ENCODE peak calls at places on chromosomes 12 and 14, in six cellular contexts. P is K562, O is SK-N-SH, S is H1, Z is HepG2, L is GM12878. Y is an unnamed sample.

GRCh38 chr12:51910168-51910567 is 2.9 kb downstream of the ACVRL1 start:
- DNase-seq in L (no peak), O (no peak), Z (no peak), S (no peak), P (no peak), Y (no peak)

GRCh38 chr12:116222358-116222757 is 55.1 kb downstream of the MED13L start:
- DNase-seq in P (peak), S (no peak), Z (peak), O (no peak), L (no peak), Y (peak)

GRCh38 chr14:54881761-54882401 is 20.7 kb downstream of the GCH1 start:
- DNase-seq in L (no peak), P (no peak), O (no peak), S (no peak), Z (no peak), Y (no peak)

GRCh38 chr14:50944647-50945413 is 547 bp upstream of the PYGL start:
- DNase-seq in P (no peak), S (no peak), Z (peak), O (no peak), L (no peak), Y (no peak)

GRCh38 chr12:44510510-44510909 is 365.6 kb downstream of the NELL2 start:
- DNase-seq in L (no peak), P (no peak), Z (no peak), O (no peak), S (no peak), Y (no peak)

GRCh38 chr14:24911324-24912095 is 138.4 kb downstream of the STXBP6 start:
- DNase-seq in O (no peak), S (no peak), Z (no peak), P (peak), L (peak), Y (peak)

GRCh38 chr12:122793685-122794106 is 19.3 kb downstream of the CCDC62 start:
- DNase-seq in P (peak), Z (peak), L (no peak), S (no peak), O (peak), Y (peak)

GRCh38 chr14:65302571-65303184 is 109.9 kb upstream of the FUT8 start:
- DNase-seq in P (no peak), L (peak), O (no peak), Z (no peak), S (no peak), Y (no peak)

GRCh38 chr14:105287249-105288102 is 13.3 kb downstream of the BRF1 start:
- DNase-seq in Z (no peak), S (no peak), P (no peak), L (no peak), O (peak), Y (no peak)

GRCh38 chr12:45216297-45216982 is 545 bp downstream of the ANO6 start:
- DNase-seq in P (peak), Z (peak), S (peak), L (no peak), O (peak), Y (no peak)

GRCh38 chr12:57011438-57012424 is 4.6 kb downstream of the TAC3 start:
- DNase-seq in O (no peak), S (no peak), Z (no peak), L (no peak), P (no peak), Y (no peak)

GRCh38 chr14:85003805-85004204 is 526.1 kb upstream of the FLRT2 start:
- DNase-seq in Z (no peak), L (no peak), P (no peak), O (no peak), S (no peak), Y (no peak)

GRCh38 chr12:19194963-19195362 is 65.4 kb downstream of the PLEKHA5 start:
- DNase-seq in S (no peak), P (no peak), Z (no peak), O (no peak), L (no peak), Y (no peak)

GRCh38 chr12:108649668-108650067 is 16.0 kb upstream of the SELPLG start:
- DNase-seq in Z (no peak), O (no peak), P (no peak), S (no peak), L (no peak), Y (no peak)

GRCh38 chr12:47458273-47458672 is 247.6 kb downstream of the RPAP3 start:
- DNase-seq in Z (peak), P (no peak), S (no peak), L (no peak), O (no peak), Y (no peak)

GRCh38 chr14:52067873-52068740 is 752 bp downstream of the NID2 start:
- DNase-seq in Z (no peak), P (no peak), S (peak), L (no peak), O (peak), Y (no peak)

GRCh38 chr14:20427231-20428009 is 8.5 kb downstream of the KLHL33 start:
- DNase-seq in Z (peak), P (peak), L (peak), S (no peak), O (no peak), Y (peak)

GRCh38 chr14:59354666-59355065 is 110.5 kb downstream of the GPR135 start:
- DNase-seq in P (no peak), Z (no peak), O (no peak), S (no peak), L (no peak), Y (no peak)

GRCh38 chr12:20434993-20435392 is 66.7 kb downstream of the PDE3A start:
- DNase-seq in O (no peak), L (no peak), S (no peak), Z (no peak), P (no peak), Y (no peak)

GRCh38 chr12:92597997-92598396 is 104.8 kb upstream of the PLEKHG7 start:
- DNase-seq in Z (no peak), O (no peak), P (no peak), S (no peak), L (no peak), Y (no peak)

GRCh38 chr12:53065975-53066593 is 13.1 kb downstream of the SPRYD3 start:
- DNase-seq in L (no peak), P (peak), Z (peak), S (peak), O (peak), Y (peak)

GRCh38 chr12:111451649-111452129 is 46.0 kb downstream of the SH2B3 start:
- DNase-seq in O (peak), L (no peak), S (peak), Z (peak), P (peak), Y (peak)

GRCh38 chr14:61662437-61663311 is 32.6 kb upstream of the HIF1A start:
- DNase-seq in S (no peak), L (peak), Z (peak), O (peak), P (peak), Y (peak)

GRCh38 chr14:75188520-75189267 is 12.3 kb upstream of the TMED10 start:
- DNase-seq in O (no peak), L (peak), Z (no peak), P (no peak), S (no peak), Y (peak)

GRCh38 chr12:6912164-6912956 is 2.0 kb upstream of the ENO2 start:
- DNase-seq in O (no peak), L (no peak), P (no peak), S (no peak), Z (no peak), Y (no peak)

GRCh38 chr12:7144414-7145120 is 14.4 kb downstream of the CLSTN3 start:
- DNase-seq in O (peak), S (no peak), Z (no peak), L (no peak), P (peak), Y (no peak)

GRCh38 chr12:57069522-57069921 is 9.1 kb downstream of the NEMP1 start:
- DNase-seq in P (peak), Z (peak), L (no peak), O (peak), S (no peak), Y (peak)

GRCh38 chr12:103801709-103802585 is 39.1 kb downstream of the NT5DC3 start:
- DNase-seq in Z (peak), S (no peak), O (no peak), P (no peak), L (no peak), Y (no peak)

GRCh38 chr12:62530596-62530995 is 64.0 kb downstream of the MON2 start:
- DNase-seq in L (no peak), O (no peak), S (no peak), P (no peak), Z (no peak), Y (no peak)
- TF ChIP-seq GABPA in L (no peak), O (no peak), S (no peak), P (no peak), Z (no peak), Y (no peak)

DNA sequence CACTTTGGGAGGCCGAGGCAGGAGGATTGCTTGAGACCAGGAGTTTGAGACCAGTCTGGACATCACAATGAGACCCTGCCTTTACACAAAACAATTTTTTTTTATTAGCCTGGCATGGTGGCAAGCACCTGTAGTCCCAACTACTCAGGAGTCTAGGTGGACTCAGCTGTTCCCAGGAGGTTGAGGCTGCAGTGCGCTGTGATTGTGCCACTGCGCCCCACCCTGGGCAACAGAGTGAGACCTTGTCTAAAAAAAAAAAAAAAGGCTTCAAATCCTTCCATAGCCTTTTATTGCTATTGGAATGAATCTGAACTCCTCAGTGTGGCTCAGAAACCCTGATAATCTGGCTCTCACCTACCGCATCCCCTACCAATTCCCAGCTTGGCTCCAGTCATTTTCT is 26.1 kb downstream of the AK7 start:
- DNase-seq in L (no peak), P (no peak), O (no peak), S (no peak), Z (no peak), Y (no peak)
- TF ChIP-seq GABPA in L (no peak), P (no peak), O (no peak), S (no peak), Z (no peak), Y (no peak)

GRCh38 chr12:107415834-107416233 is 269.8 kb upstream of the PWP1 start:
- DNase-seq in O (no peak), P (no peak), Z (no peak), L (no peak), S (no peak), Y (no peak)
- TF ChIP-seq GABPA in O (no peak), P (no peak), Z (no peak), L (no peak), S (no peak), Y (no peak)

GRCh38 chr14:23099212-23099861 is 4.0 kb downstream of the C14orf119 start:
- DNase-seq in O (no peak), P (no peak), S (no peak), L (no peak), Z (no peak), Y (no peak)
- TF ChIP-seq GABPA in O (no peak), P (no peak), S (no peak), L (no peak), Z (no peak), Y (no peak)

Y was measured in HL-60.